ENCODE peak calls at places on chromosomes 1 and 21, in six cellular contexts. One of them, this sample, is unnamed.

GRCh38 chr1:86502721-86503430 is 34.1 kb downstream of the CLCA1 start:
- DNase-seq in K562: no peak
- DNase-seq in SK-N-SH: no peak
- DNase-seq in HCT116: no peak
- DNase-seq in H1: peak
- DNase-seq in GM12878: no peak
- DNase-seq in this sample: no peak

GRCh38 chr1:204121840-204122555 is 29.8 kb downstream of the ETNK2 start:
- DNase-seq in HCT116: no peak
- DNase-seq in SK-N-SH: no peak
- DNase-seq in H1: no peak
- DNase-seq in K562: no peak
- DNase-seq in GM12878: no peak
- DNase-seq in this sample: no peak

GRCh38 chr1:17984510-17985085 is 123.0 kb upstream of the IGSF21 start:
- DNase-seq in H1: peak
- DNase-seq in K562: peak
- DNase-seq in GM12878: no peak
- DNase-seq in SK-N-SH: peak
- DNase-seq in HCT116: peak
- DNase-seq in this sample: peak

GRCh38 chr1:241553886-241554592 is 21.9 kb downstream of the KMO start:
- DNase-seq in K562: no peak
- DNase-seq in H1: no peak
- DNase-seq in SK-N-SH: no peak
- DNase-seq in GM12878: no peak
- DNase-seq in HCT116: no peak
- DNase-seq in this sample: no peak

GRCh38 chr1:207631137-207631536 is 13.8 kb upstream of the CR1L start:
- DNase-seq in K562: no peak
- DNase-seq in HCT116: no peak
- DNase-seq in H1: no peak
- DNase-seq in GM12878: no peak
- DNase-seq in SK-N-SH: no peak
- DNase-seq in this sample: no peak

GRCh38 chr1:207997486-207998268 is 86.8 kb upstream of the CD34 start:
- DNase-seq in GM12878: no peak
- DNase-seq in SK-N-SH: peak
- DNase-seq in HCT116: peak
- DNase-seq in H1: no peak
- DNase-seq in K562: peak
- DNase-seq in this sample: peak

GRCh38 chr1:9476790-9477463 is 62.3 kb upstream of the SLC25A33 start:
- DNase-seq in K562: no peak
- DNase-seq in SK-N-SH: peak
- DNase-seq in HCT116: no peak
- DNase-seq in H1: no peak
- DNase-seq in GM12878: no peak
- DNase-seq in this sample: no peak

GRCh38 chr1:64745986-64746940 is 1.4 kb downstream of the RAVER2 start:
- DNase-seq in HCT116: no peak
- DNase-seq in GM12878: no peak
- DNase-seq in SK-N-SH: peak
- DNase-seq in K562: no peak
- DNase-seq in H1: no peak
- DNase-seq in this sample: no peak

GRCh38 chr1:37259019-37259418 is 215.4 kb upstream of the ZC3H12A start:
- DNase-seq in K562: no peak
- DNase-seq in SK-N-SH: no peak
- DNase-seq in GM12878: no peak
- DNase-seq in HCT116: no peak
- DNase-seq in H1: no peak
- DNase-seq in this sample: no peak

GRCh38 chr1:151340870-151341754 is 5.9 kb downstream of the RFX5 start:
- DNase-seq in H1: no peak
- DNase-seq in SK-N-SH: peak
- DNase-seq in K562: peak
- DNase-seq in GM12878: no peak
- DNase-seq in HCT116: peak
- DNase-seq in this sample: peak

GRCh38 chr1:58784758-58785423 is 1.0 kb upstream of the JUN start:
- DNase-seq in GM12878: no peak
- DNase-seq in H1: no peak
- DNase-seq in SK-N-SH: peak
- DNase-seq in HCT116: peak
- DNase-seq in K562: peak
- DNase-seq in this sample: peak

GRCh38 chr1:111419037-111419436 is 8.5 kb downstream of the OVGP1 start:
- DNase-seq in H1: no peak
- DNase-seq in GM12878: no peak
- DNase-seq in HCT116: no peak
- DNase-seq in K562: no peak
- DNase-seq in SK-N-SH: no peak
- DNase-seq in this sample: no peak

GRCh38 chr1:167554028-167554779 is 642 bp upstream of the CREG1 start:
- DNase-seq in K562: peak
- DNase-seq in HCT116: no peak
- DNase-seq in H1: no peak
- DNase-seq in SK-N-SH: no peak
- DNase-seq in GM12878: no peak
- DNase-seq in this sample: no peak

GRCh38 chr1:209368864-209369598 is 214.5 kb upstream of the CAMK1G start:
- DNase-seq in K562: no peak
- DNase-seq in SK-N-SH: no peak
- DNase-seq in GM12878: no peak
- DNase-seq in H1: no peak
- DNase-seq in HCT116: no peak
- DNase-seq in this sample: peak

GRCh38 chr1:195939844-195940243 is 668.4 kb downstream of the KCNT2 start:
- DNase-seq in HCT116: no peak
- DNase-seq in GM12878: no peak
- DNase-seq in K562: peak
- DNase-seq in H1: peak
- DNase-seq in SK-N-SH: no peak
- DNase-seq in this sample: peak

GRCh38 chr1:39919545-39919944 is 17.8 kb upstream of the MYCL start:
- DNase-seq in GM12878: peak
- DNase-seq in SK-N-SH: peak
- DNase-seq in HCT116: peak
- DNase-seq in H1: no peak
- DNase-seq in K562: peak
- DNase-seq in this sample: peak

GRCh38 chr1:47548188-47548587 is 110.3 kb downstream of the FOXD2 start:
- DNase-seq in SK-N-SH: no peak
- DNase-seq in H1: no peak
- DNase-seq in K562: no peak
- DNase-seq in HCT116: no peak
- DNase-seq in GM12878: no peak
- DNase-seq in this sample: no peak

GRCh38 chr1:54857741-54858665 is 29.0 kb downstream of the DHCR24 start:
- DNase-seq in HCT116: peak
- DNase-seq in K562: no peak
- DNase-seq in H1: no peak
- DNase-seq in SK-N-SH: no peak
- DNase-seq in GM12878: no peak
- DNase-seq in this sample: no peak

GRCh38 chr1:58586296-58586695 is 9.2 kb upstream of the TACSTD2 start:
- DNase-seq in HCT116: no peak
- DNase-seq in SK-N-SH: no peak
- DNase-seq in K562: no peak
- DNase-seq in GM12878: no peak
- DNase-seq in H1: no peak
- DNase-seq in this sample: no peak

GRCh38 chr1:31183927-31184554 is 55.6 kb downstream of the NKAIN1 start:
- DNase-seq in GM12878: no peak
- DNase-seq in SK-N-SH: peak
- DNase-seq in HCT116: peak
- DNase-seq in K562: peak
- DNase-seq in H1: no peak
- DNase-seq in this sample: peak

GRCh38 chr1:178490967-178491366 is 5.8 kb downstream of the CLEC20A start:
- DNase-seq in K562: no peak
- DNase-seq in GM12878: no peak
- DNase-seq in H1: no peak
- DNase-seq in SK-N-SH: no peak
- DNase-seq in HCT116: no peak
- DNase-seq in this sample: no peak

DNA sequence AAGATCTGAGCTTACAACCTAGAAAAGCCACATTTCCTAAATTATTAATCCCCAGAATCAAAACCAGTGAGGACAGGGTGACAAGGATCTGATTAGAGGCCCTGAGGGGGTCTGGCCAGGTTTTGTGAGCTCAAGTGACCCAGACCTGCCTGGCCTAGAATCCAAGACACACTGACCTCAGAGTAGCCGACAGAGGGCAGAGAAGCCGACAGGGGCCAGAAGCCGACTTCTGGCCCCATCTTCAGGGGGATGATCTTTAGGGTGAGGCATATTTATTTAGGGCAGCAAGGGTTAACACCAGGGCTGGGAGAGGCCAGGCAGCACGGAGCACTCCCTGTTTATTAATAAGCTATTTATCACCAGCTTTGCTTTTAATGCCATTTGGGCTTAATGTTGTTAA is 45.3 kb downstream of the CASZ1 start:
- DNase-seq in HCT116: no peak
- DNase-seq in SK-N-SH: no peak
- DNase-seq in K562: no peak
- DNase-seq in GM12878: no peak
- DNase-seq in H1: no peak
- DNase-seq in this sample: no peak
- TF ChIP-seq JUND in HCT116: no peak
- TF ChIP-seq JUND in SK-N-SH: no peak
- TF ChIP-seq JUND in K562: no peak
- TF ChIP-seq JUND in GM12878: no peak
- TF ChIP-seq JUND in H1: no peak
- TF ChIP-seq JUND in this sample: no peak

DNA sequence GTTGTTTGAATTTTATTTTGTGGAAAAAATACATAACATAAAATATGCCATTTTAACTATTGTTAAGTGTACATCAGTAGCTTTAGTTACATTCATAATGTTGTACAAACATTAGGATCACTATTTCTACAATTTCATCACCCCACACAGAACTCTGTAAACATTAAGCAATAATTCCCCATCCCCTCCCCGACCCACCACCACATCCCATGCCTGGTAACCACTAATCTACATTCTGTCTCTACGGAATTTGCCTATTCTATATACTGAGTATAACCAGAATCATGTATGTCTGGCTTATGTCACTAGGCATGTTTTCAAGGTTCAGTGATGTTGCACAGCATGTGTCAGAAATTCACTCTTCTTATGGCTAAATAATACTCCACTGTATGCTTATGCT is 47.7 kb downstream of the CDC42BPA start:
- DNase-seq in HCT116: no peak
- DNase-seq in GM12878: no peak
- DNase-seq in SK-N-SH: no peak
- DNase-seq in K562: no peak
- DNase-seq in H1: no peak
- DNase-seq in this sample: no peak
- TF ChIP-seq JUND in HCT116: no peak
- TF ChIP-seq JUND in GM12878: no peak
- TF ChIP-seq JUND in SK-N-SH: no peak
- TF ChIP-seq JUND in K562: no peak
- TF ChIP-seq JUND in H1: no peak
- TF ChIP-seq JUND in this sample: no peak

DNA sequence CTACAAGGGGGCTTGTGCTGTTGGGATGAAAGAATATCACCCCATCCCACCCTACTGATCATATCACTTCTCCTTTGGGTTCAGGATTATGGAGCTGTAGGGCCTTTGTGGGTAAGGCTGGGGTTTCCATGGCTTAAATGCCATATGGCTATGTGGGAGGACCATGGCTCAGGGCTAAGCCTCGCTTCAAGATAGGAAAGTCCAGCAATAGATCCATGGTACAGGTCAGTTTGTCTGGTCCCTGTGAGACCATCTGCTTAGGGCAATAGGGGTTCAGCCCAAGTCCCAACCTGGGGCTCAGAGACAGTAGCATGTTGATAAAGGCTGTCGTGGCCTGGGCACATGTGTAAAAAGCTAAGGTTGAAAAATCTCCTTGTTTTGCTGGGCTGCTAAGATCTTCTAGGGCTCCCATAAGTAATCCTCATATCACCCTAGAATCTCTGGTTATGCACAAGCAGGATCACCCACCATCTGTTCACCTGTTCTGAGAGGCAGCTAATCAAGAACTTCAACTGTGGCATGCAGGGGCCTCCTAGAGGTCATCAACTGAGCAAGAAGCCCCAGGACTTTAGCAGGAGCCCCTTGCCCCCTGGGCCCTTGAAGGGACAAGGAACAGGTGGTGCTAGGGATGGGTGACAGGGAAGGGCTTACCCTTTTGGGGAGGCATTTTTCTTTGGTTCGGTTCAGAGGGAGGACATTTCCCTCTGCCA is 66.5 kb downstream of the UBE2T start:
- DNase-seq in H1: no peak
- DNase-seq in HCT116: no peak
- DNase-seq in GM12878: no peak
- DNase-seq in SK-N-SH: no peak
- DNase-seq in K562: no peak
- DNase-seq in this sample: no peak
- TF ChIP-seq JUND in H1: no peak
- TF ChIP-seq JUND in HCT116: no peak
- TF ChIP-seq JUND in GM12878: no peak
- TF ChIP-seq JUND in SK-N-SH: no peak
- TF ChIP-seq JUND in K562: no peak
- TF ChIP-seq JUND in this sample: no peak

GRCh38 chr21:34280987-34281386 is 82.8 kb upstream of the KCNE2 start:
- DNase-seq in H1: no peak
- DNase-seq in HCT116: no peak
- DNase-seq in GM12878: no peak
- DNase-seq in SK-N-SH: no peak
- DNase-seq in K562: no peak
- DNase-seq in this sample: no peak

GRCh38 chr21:34284613-34285160 is 79.1 kb upstream of the KCNE2 start:
- DNase-seq in GM12878: no peak
- DNase-seq in SK-N-SH: no peak
- DNase-seq in H1: no peak
- DNase-seq in HCT116: no peak
- DNase-seq in K562: no peak
- DNase-seq in this sample: no peak

GRCh38 chr21:34279883-34280282 is 83.9 kb upstream of the KCNE2 start:
- DNase-seq in SK-N-SH: no peak
- DNase-seq in HCT116: no peak
- DNase-seq in H1: no peak
- DNase-seq in GM12878: no peak
- DNase-seq in K562: no peak
- DNase-seq in this sample: no peak

GRCh38 chr21:34280389-34280795 is 83.4 kb upstream of the KCNE2 start:
- DNase-seq in HCT116: no peak
- DNase-seq in H1: no peak
- DNase-seq in GM12878: no peak
- DNase-seq in SK-N-SH: no peak
- DNase-seq in K562: no peak
- DNase-seq in this sample: no peak

DNA sequence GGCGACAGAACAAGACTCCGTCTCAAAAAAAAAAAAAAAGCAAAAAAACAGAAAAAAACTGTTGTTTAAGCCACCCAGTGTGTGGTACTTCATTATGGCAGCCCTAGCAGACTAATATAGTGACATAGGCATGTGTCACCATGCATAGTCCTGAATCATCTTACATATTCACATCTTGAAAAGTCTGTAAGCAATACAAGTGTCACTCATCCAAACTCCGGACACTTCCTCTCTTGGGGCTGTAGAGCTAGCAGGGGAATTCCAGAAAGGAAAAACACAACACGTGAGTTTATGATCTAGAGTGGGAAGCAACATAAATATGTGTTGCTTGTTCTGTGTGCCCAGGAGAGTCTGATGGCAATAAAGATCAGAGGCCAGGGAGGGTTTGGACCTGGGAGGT is 81.6 kb upstream of the KCNE2 start:
- DNase-seq in K562: no peak
- DNase-seq in SK-N-SH: no peak
- DNase-seq in HCT116: no peak
- DNase-seq in H1: no peak
- DNase-seq in GM12878: no peak
- DNase-seq in this sample: no peak
- TF ChIP-seq JUND in K562: no peak
- TF ChIP-seq JUND in SK-N-SH: no peak
- TF ChIP-seq JUND in HCT116: no peak
- TF ChIP-seq JUND in H1: no peak
- TF ChIP-seq JUND in GM12878: no peak
- TF ChIP-seq JUND in this sample: no peak

This sample was measured in T47D.